ENCODE peak calls at places on chromosomes 12 and 14, in eight cellular contexts. One of them, this sample, is unnamed.

GRCh38 chr12:53561590-53561953 is 54.3 kb upstream of the NPFF start:
- DNase-seq in HCT116: peak; percentile 56
- DNase-seq in stomach: no peak
- DNase-seq in upper lobe of left lung: no peak
- DNase-seq in HepG2: peak; percentile 56
- DNase-seq in suprapubic skin: no peak
- DNase-seq in spleen: no peak
- DNase-seq in Panc1: peak; percentile 85
- DNase-seq in this sample: peak; percentile 93

GRCh38 chr12:6367065-6367968 is 8.0 kb downstream of the SCNN1A start:
- DNase-seq in HCT116: no peak
- DNase-seq in stomach: no peak
- DNase-seq in upper lobe of left lung: no peak
- DNase-seq in HepG2: peak; percentile 56
- DNase-seq in suprapubic skin: no peak
- DNase-seq in spleen: peak; percentile 72
- DNase-seq in Panc1: no peak
- DNase-seq in this sample: peak; percentile 67

GRCh38 chr12:56082967-56083366 is 3.0 kb downstream of the ERBB3 start:
- DNase-seq in HCT116: no peak
- DNase-seq in stomach: no peak
- DNase-seq in upper lobe of left lung: no peak
- DNase-seq in HepG2: peak; percentile 48
- DNase-seq in suprapubic skin: no peak
- DNase-seq in spleen: no peak
- DNase-seq in Panc1: no peak
- DNase-seq in this sample: no peak

GRCh38 chr14:39351708-39352107 is 80.5 kb downstream of the FBXO33 start:
- DNase-seq in HCT116: no peak
- DNase-seq in stomach: no peak
- DNase-seq in upper lobe of left lung: no peak
- DNase-seq in HepG2: no peak
- DNase-seq in suprapubic skin: no peak
- DNase-seq in spleen: no peak
- DNase-seq in Panc1: no peak
- DNase-seq in this sample: no peak

GRCh38 chr14:76997257-76997970 is 31.1 kb downstream of the IRF2BPL start:
- DNase-seq in HCT116: no peak
- DNase-seq in stomach: no peak
- DNase-seq in upper lobe of left lung: no peak
- DNase-seq in HepG2: no peak
- DNase-seq in suprapubic skin: no peak
- DNase-seq in spleen: no peak
- DNase-seq in Panc1: no peak
- DNase-seq in this sample: no peak

GRCh38 chr14:22510527-22511110 is 78.4 kb downstream of the DAD1 start:
- DNase-seq in HCT116: no peak
- DNase-seq in stomach: no peak
- DNase-seq in upper lobe of left lung: no peak
- DNase-seq in HepG2: no peak
- DNase-seq in suprapubic skin: no peak
- DNase-seq in spleen: no peak
- DNase-seq in Panc1: no peak
- DNase-seq in this sample: peak; percentile 28

GRCh38 chr14:21703357-21704339 is 30.0 kb upstream of the OR4E1 start:
- DNase-seq in HCT116: no peak
- DNase-seq in stomach: no peak
- DNase-seq in upper lobe of left lung: no peak
- DNase-seq in HepG2: no peak
- DNase-seq in suprapubic skin: no peak
- DNase-seq in spleen: no peak
- DNase-seq in Panc1: no peak
- DNase-seq in this sample: no peak

GRCh38 chr14:101520621-101521305 is 40.5 kb upstream of the DIO3 start:
- DNase-seq in HCT116: no peak
- DNase-seq in stomach: no peak
- DNase-seq in upper lobe of left lung: no peak
- DNase-seq in HepG2: no peak
- DNase-seq in suprapubic skin: peak; percentile 79
- DNase-seq in spleen: no peak
- DNase-seq in Panc1: no peak
- DNase-seq in this sample: no peak

GRCh38 chr12:3004655-3005565 is 45.7 kb downstream of the TEAD4 start:
- DNase-seq in HCT116: no peak
- DNase-seq in stomach: no peak
- DNase-seq in upper lobe of left lung: no peak
- DNase-seq in HepG2: no peak
- DNase-seq in suprapubic skin: no peak
- DNase-seq in spleen: no peak
- DNase-seq in Panc1: no peak
- DNase-seq in this sample: no peak

GRCh38 chr12:121673013-121673441 is 3.6 kb upstream of the MORN3 start:
- DNase-seq in HCT116: no peak
- DNase-seq in stomach: peak; percentile 82
- DNase-seq in upper lobe of left lung: peak; percentile 37
- DNase-seq in HepG2: no peak
- DNase-seq in suprapubic skin: peak; percentile 83
- DNase-seq in spleen: no peak
- DNase-seq in Panc1: no peak
- DNase-seq in this sample: no peak

GRCh38 chr12:72273851-72274284 is 1.7 kb downstream of the TRHDE start:
- DNase-seq in HCT116: no peak
- DNase-seq in stomach: no peak
- DNase-seq in upper lobe of left lung: no peak
- DNase-seq in HepG2: no peak
- DNase-seq in suprapubic skin: no peak
- DNase-seq in spleen: peak; percentile 47
- DNase-seq in Panc1: no peak
- DNase-seq in this sample: no peak

GRCh38 chr14:71672596-71672995 is 259.6 kb upstream of the RGS6 start:
- DNase-seq in HCT116: no peak
- DNase-seq in stomach: no peak
- DNase-seq in upper lobe of left lung: no peak
- DNase-seq in HepG2: no peak
- DNase-seq in suprapubic skin: no peak
- DNase-seq in spleen: no peak
- DNase-seq in Panc1: no peak
- DNase-seq in this sample: no peak

GRCh38 chr12:60100852-60101251 is 505.0 kb downstream of the SLC16A7 start:
- DNase-seq in HCT116: no peak
- DNase-seq in stomach: no peak
- DNase-seq in upper lobe of left lung: no peak
- DNase-seq in HepG2: no peak
- DNase-seq in suprapubic skin: no peak
- DNase-seq in spleen: no peak
- DNase-seq in Panc1: no peak
- DNase-seq in this sample: no peak

GRCh38 chr12:112930350-112930749 is 7.9 kb upstream of the OAS3 start:
- DNase-seq in HCT116: no peak
- DNase-seq in stomach: no peak
- DNase-seq in upper lobe of left lung: no peak
- DNase-seq in HepG2: no peak
- DNase-seq in suprapubic skin: no peak
- DNase-seq in spleen: no peak
- DNase-seq in Panc1: no peak
- DNase-seq in this sample: no peak

GRCh38 chr14:57512221-57512620 is 18.6 kb upstream of the CCDC198 start:
- DNase-seq in HCT116: no peak
- DNase-seq in stomach: no peak
- DNase-seq in upper lobe of left lung: no peak
- DNase-seq in HepG2: no peak
- DNase-seq in suprapubic skin: no peak
- DNase-seq in spleen: no peak
- DNase-seq in Panc1: no peak
- DNase-seq in this sample: no peak

GRCh38 chr14:105852378-105853088 is 326.1 kb downstream of the TMEM121 start:
- DNase-seq in HCT116: no peak
- DNase-seq in stomach: no peak
- DNase-seq in upper lobe of left lung: no peak
- DNase-seq in HepG2: no peak
- DNase-seq in suprapubic skin: peak; percentile 53
- DNase-seq in spleen: peak; percentile 83
- DNase-seq in Panc1: no peak
- DNase-seq in this sample: no peak

GRCh38 chr12:127230843-127231260 is 1036.1 kb upstream of the TMEM132C start:
- DNase-seq in HCT116: peak; percentile 48
- DNase-seq in stomach: no peak
- DNase-seq in upper lobe of left lung: no peak
- DNase-seq in HepG2: no peak
- DNase-seq in suprapubic skin: no peak
- DNase-seq in spleen: no peak
- DNase-seq in Panc1: peak; percentile 15
- DNase-seq in this sample: no peak

GRCh38 chr14:34425095-34425851 is 36.8 kb downstream of the SPTSSA start:
- DNase-seq in HCT116: no peak
- DNase-seq in stomach: no peak
- DNase-seq in upper lobe of left lung: peak; percentile 31
- DNase-seq in HepG2: peak; percentile 32
- DNase-seq in suprapubic skin: no peak
- DNase-seq in spleen: no peak
- DNase-seq in Panc1: no peak
- DNase-seq in this sample: no peak

GRCh38 chr12:119204137-119204536 is 25.4 kb downstream of the HSPB8 start:
- DNase-seq in HCT116: no peak
- DNase-seq in stomach: no peak
- DNase-seq in upper lobe of left lung: no peak
- DNase-seq in HepG2: no peak
- DNase-seq in suprapubic skin: no peak
- DNase-seq in spleen: no peak
- DNase-seq in Panc1: no peak
- DNase-seq in this sample: no peak
- TF ChIP-seq POLR2AphosphoS5 in HCT116: no peak
- TF ChIP-seq POLR2AphosphoS5 in stomach: no peak
- TF ChIP-seq POLR2AphosphoS5 in upper lobe of left lung: peak; percentile 43
- TF ChIP-seq POLR2AphosphoS5 in HepG2: no peak
- TF ChIP-seq POLR2AphosphoS5 in suprapubic skin: no peak
- TF ChIP-seq POLR2AphosphoS5 in spleen: no peak
- TF ChIP-seq POLR2AphosphoS5 in Panc1: no peak
- TF ChIP-seq POLR2AphosphoS5 in this sample: no peak

GRCh38 chr14:95295600-95296376 is 23.9 kb downstream of the CLMN start:
- DNase-seq in HCT116: no peak
- DNase-seq in stomach: no peak
- DNase-seq in upper lobe of left lung: no peak
- DNase-seq in HepG2: peak; percentile 86
- DNase-seq in suprapubic skin: no peak
- DNase-seq in spleen: no peak
- DNase-seq in Panc1: no peak
- DNase-seq in this sample: no peak

GRCh38 chr14:95294834-95295599 is 24.7 kb downstream of the CLMN start:
- DNase-seq in HCT116: peak; percentile 23
- DNase-seq in stomach: peak; percentile 65
- DNase-seq in upper lobe of left lung: no peak
- DNase-seq in HepG2: peak; percentile 39
- DNase-seq in suprapubic skin: no peak
- DNase-seq in spleen: no peak
- DNase-seq in Panc1: no peak
- DNase-seq in this sample: peak; percentile 34

GRCh38 chr14:95294320-95294719 is 25.4 kb downstream of the CLMN start:
- DNase-seq in HCT116: no peak
- DNase-seq in stomach: no peak
- DNase-seq in upper lobe of left lung: no peak
- DNase-seq in HepG2: no peak
- DNase-seq in suprapubic skin: no peak
- DNase-seq in spleen: no peak
- DNase-seq in Panc1: no peak
- DNase-seq in this sample: no peak

GRCh38 chr14:95297832-95298231 is 21.9 kb downstream of the CLMN start:
- DNase-seq in HCT116: no peak
- DNase-seq in stomach: no peak
- DNase-seq in upper lobe of left lung: no peak
- DNase-seq in HepG2: no peak
- DNase-seq in suprapubic skin: no peak
- DNase-seq in spleen: no peak
- DNase-seq in Panc1: no peak
- DNase-seq in this sample: no peak

GRCh38 chr14:95296595-95297365 is 22.9 kb downstream of the CLMN start:
- DNase-seq in HCT116: no peak
- DNase-seq in stomach: no peak
- DNase-seq in upper lobe of left lung: no peak
- DNase-seq in HepG2: no peak
- DNase-seq in suprapubic skin: no peak
- DNase-seq in spleen: no peak
- DNase-seq in Panc1: no peak
- DNase-seq in this sample: no peak
- H3K4me1 ChIP-seq in HCT116: peaks cover 35% of the 10 kb centered on the region
- H3K4me1 ChIP-seq in stomach: peaks cover 14% of the 10 kb centered on the region
- H3K4me1 ChIP-seq in upper lobe of left lung: peaks cover 2% of the 10 kb centered on the region
- H3K4me1 ChIP-seq in HepG2: peaks cover 87% of the 10 kb centered on the region
- H3K4me1 ChIP-seq in suprapubic skin: peaks cover 3% of the 10 kb centered on the region
- H3K4me1 ChIP-seq in spleen: no peaks in the 10 kb centered on the region
- H3K4me1 ChIP-seq in Panc1: peaks cover 25% of the 10 kb centered on the region
- H3K4me1 ChIP-seq in this sample: peaks cover 7% of the 10 kb centered on the region

GRCh38 chr14:85172889-85173458 is 357.0 kb upstream of the FLRT2 start:
- DNase-seq in HCT116: no peak
- DNase-seq in stomach: no peak
- DNase-seq in upper lobe of left lung: no peak
- DNase-seq in HepG2: no peak
- DNase-seq in suprapubic skin: no peak
- DNase-seq in spleen: no peak
- DNase-seq in Panc1: no peak
- DNase-seq in this sample: no peak

GRCh38 chr14:85178869-85179268 is 351.1 kb upstream of the FLRT2 start:
- DNase-seq in HCT116: no peak
- DNase-seq in stomach: no peak
- DNase-seq in upper lobe of left lung: no peak
- DNase-seq in HepG2: no peak
- DNase-seq in suprapubic skin: no peak
- DNase-seq in spleen: no peak
- DNase-seq in Panc1: no peak
- DNase-seq in this sample: no peak

GRCh38 chr14:85172290-85172689 is 357.7 kb upstream of the FLRT2 start:
- DNase-seq in HCT116: no peak
- DNase-seq in stomach: no peak
- DNase-seq in upper lobe of left lung: no peak
- DNase-seq in HepG2: no peak
- DNase-seq in suprapubic skin: no peak
- DNase-seq in spleen: no peak
- DNase-seq in Panc1: no peak
- DNase-seq in this sample: no peak

GRCh38 chr14:85175556-85175955 is 354.4 kb upstream of the FLRT2 start:
- DNase-seq in HCT116: no peak
- DNase-seq in stomach: no peak
- DNase-seq in upper lobe of left lung: no peak
- DNase-seq in HepG2: no peak
- DNase-seq in suprapubic skin: no peak
- DNase-seq in spleen: no peak
- DNase-seq in Panc1: no peak
- DNase-seq in this sample: no peak
- TF ChIP-seq POLR2AphosphoS5 in HCT116: no peak
- TF ChIP-seq POLR2AphosphoS5 in stomach: no peak
- TF ChIP-seq POLR2AphosphoS5 in upper lobe of left lung: no peak
- TF ChIP-seq POLR2AphosphoS5 in HepG2: no peak
- TF ChIP-seq POLR2AphosphoS5 in suprapubic skin: no peak
- TF ChIP-seq POLR2AphosphoS5 in spleen: no peak
- TF ChIP-seq POLR2AphosphoS5 in Panc1: no peak
- TF ChIP-seq POLR2AphosphoS5 in this sample: no peak

DNA sequence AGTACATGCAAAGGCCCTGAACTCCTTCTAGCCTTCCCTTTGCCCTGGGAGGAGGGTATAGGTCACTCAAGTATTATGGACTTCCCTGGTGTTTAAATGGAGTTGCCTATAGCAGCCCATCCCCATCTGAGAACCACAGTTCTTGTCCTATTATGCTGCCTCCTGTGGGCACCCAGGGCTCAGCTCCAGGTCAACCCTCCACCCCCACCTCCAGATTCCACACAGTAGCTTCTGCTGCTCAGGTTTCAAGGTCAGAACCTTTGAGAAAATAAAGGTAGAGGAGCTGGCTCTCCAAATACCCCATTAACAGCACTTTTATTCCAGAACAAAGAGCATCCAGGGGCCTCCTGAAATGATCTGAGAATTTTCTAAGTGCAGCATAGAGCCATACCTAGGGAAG is 57.4 kb downstream of the ACTN1 start:
- DNase-seq in HCT116: no peak
- DNase-seq in stomach: no peak
- DNase-seq in upper lobe of left lung: no peak
- DNase-seq in HepG2: peak; percentile 32
- DNase-seq in suprapubic skin: no peak
- DNase-seq in spleen: no peak
- DNase-seq in Panc1: no peak
- DNase-seq in this sample: no peak
- H3K4me1 ChIP-seq in HCT116: no peaks in the 10 kb centered on the region
- H3K4me1 ChIP-seq in stomach: peaks cover 69% of the 10 kb centered on the region
- H3K4me1 ChIP-seq in upper lobe of left lung: peaks cover 14% of the 10 kb centered on the region
- H3K4me1 ChIP-seq in HepG2: peaks cover 60% of the 10 kb centered on the region
- H3K4me1 ChIP-seq in suprapubic skin: no peaks in the 10 kb centered on the region
- H3K4me1 ChIP-seq in spleen: no peaks in the 10 kb centered on the region
- H3K4me1 ChIP-seq in Panc1: no peaks in the 10 kb centered on the region
- H3K4me1 ChIP-seq in this sample: no peaks in the 10 kb centered on the region